ENCODE peak calls at places on chromosomes 2 and 18, in ten cellular contexts. Y, G, U, O, E, H, S, K, P and N are unnamed samples.

GRCh38 chr2:235765181-235765820 is 271.5 kb downstream of the AGAP1 start:
- DNase-seq in Y (no peak), G (no peak), U (peak; percentile 58), O (no peak), E (no peak), H (peak; percentile 87), S (no peak), K (peak; percentile 90), P (no peak), N (peak; percentile 98)

GRCh38 chr2:117199511-117199910 is 615.0 kb upstream of the DDX18 start:
- DNase-seq in Y (no peak), G (no peak), U (no peak), O (no peak), E (no peak), H (no peak), S (peak; percentile 63), K (no peak), P (no peak), N (no peak)

GRCh38 chr2:169799555-169799954 is 884 bp downstream of the SSB start:
- DNase-seq in Y (no peak), G (peak; percentile 35), U (no peak), O (no peak), E (no peak), H (peak; percentile 18), S (peak; percentile 8), K (peak; percentile 29), P (peak; percentile 50), N (peak; percentile 55)

GRCh38 chr18:55840601-55841170 is 252.7 kb upstream of the TCF4 start:
- DNase-seq in Y (no peak), G (no peak), U (no peak), O (no peak), E (no peak), H (no peak), S (no peak), K (no peak), P (no peak), N (no peak)

GRCh38 chr2:113851640-113852039 is 38.2 kb upstream of the ACTR3 start:
- DNase-seq in Y (no peak), G (no peak), U (no peak), O (no peak), E (no peak), H (peak; percentile 75), S (no peak), K (peak; percentile 81), P (no peak), N (peak; percentile 52)

GRCh38 chr2:190533968-190534309 is 583 bp downstream of the NEMP2 start:
- DNase-seq in Y (no peak), G (no peak), U (peak; percentile 43), O (peak; percentile 56), E (no peak), H (no peak), S (no peak), K (no peak), P (peak; percentile 71), N (no peak)

GRCh38 chr18:35267809-35268208 is 22.2 kb downstream of the ZSCAN30 start:
- DNase-seq in Y (no peak), G (peak; percentile 37), U (no peak), O (no peak), E (no peak), H (no peak), S (no peak), K (no peak), P (no peak), N (no peak)

GRCh38 chr2:14514001-14514400 is 118.5 kb upstream of the LRATD1 start:
- DNase-seq in Y (no peak), G (no peak), U (no peak), O (no peak), E (no peak), H (no peak), S (peak; percentile 8), K (no peak), P (no peak), N (peak; percentile 42)

DNA sequence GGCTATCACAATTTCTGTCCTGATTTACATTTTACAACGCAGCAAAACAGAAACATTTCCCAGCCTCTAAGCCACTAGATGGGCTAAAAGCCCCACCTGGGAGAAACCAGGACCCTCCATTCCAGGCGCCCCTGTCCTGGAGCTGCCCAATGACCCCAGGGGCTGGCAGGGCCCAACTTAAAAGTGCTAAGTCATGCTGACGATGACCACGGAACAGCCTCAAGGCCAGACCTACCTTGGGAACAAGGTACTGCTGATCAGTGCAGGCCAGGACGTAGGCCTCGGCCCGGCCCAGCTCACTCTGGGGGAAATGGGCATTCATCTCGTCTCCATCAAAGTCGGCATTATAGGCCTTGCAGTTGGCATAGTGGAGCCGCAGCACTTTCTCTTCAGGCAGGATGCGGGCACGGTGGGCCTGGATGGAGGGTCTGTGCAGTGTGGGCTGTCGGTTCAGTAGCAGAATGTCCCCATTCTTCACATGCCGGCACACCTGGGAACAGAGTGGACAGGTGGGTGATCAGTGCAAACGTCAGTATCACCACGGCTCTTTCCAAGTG is 35.8 kb downstream of the POLR1A start:
- DNase-seq in Y (no peak), G (no peak), U (no peak), O (no peak), E (no peak), H (no peak), S (no peak), K (no peak), P (no peak), N (no peak)
- H3K36me3 ChIP-seq in Y (peaks cover 74% of the 10 kb centered on the region), G (peaks cover 62% of the 10 kb centered on the region), U (no peaks in the 10 kb centered on the region), O (peaks cover 4% of the 10 kb centered on the region), E (peaks cover 45% of the 10 kb centered on the region), H (peaks cover 46% of the 10 kb centered on the region), S (peaks cover 18% of the 10 kb centered on the region), K (peaks cover 32% of the 10 kb centered on the region), P (peaks cover 98% of the 10 kb centered on the region), N (peaks cover 28% of the 10 kb centered on the region)

GRCh38 chr2:201116115-201116958 is at the start of gene CFLAR:
- DNase-seq in Y (no peak), G (peak; percentile 84), U (peak; percentile 82), O (peak; percentile 86), E (peak; percentile 57), H (peak; percentile 70), S (peak; percentile 22), K (peak; percentile 81), P (peak; percentile 68), N (peak; percentile 87)
- H3K79me2 ChIP-seq in Y (no peaks in the 10 kb centered on the region), G (peaks cover 64% of the 10 kb centered on the region), U (peaks cover 43% of the 10 kb centered on the region), O (peaks cover 44% of the 10 kb centered on the region), E (peaks cover 43% of the 10 kb centered on the region), H (peaks cover 36% of the 10 kb centered on the region), S (no peaks in the 10 kb centered on the region), K (peaks cover 34% of the 10 kb centered on the region), P (peaks cover 28% of the 10 kb centered on the region), N (peaks cover 52% of the 10 kb centered on the region)

GRCh38 chr18:42041793-42042192 is 86.8 kb downstream of the PIK3C3 start:
- DNase-seq in Y (no peak), G (no peak), U (no peak), O (no peak), E (no peak), H (no peak), S (no peak), K (no peak), P (no peak), N (no peak)

GRCh38 chr18:42039396-42039795 is 84.4 kb downstream of the PIK3C3 start:
- DNase-seq in Y (no peak), G (no peak), U (no peak), O (no peak), E (no peak), H (no peak), S (no peak), K (no peak), P (no peak), N (no peak)

GRCh38 chr18:42033137-42033810 is 78.2 kb downstream of the PIK3C3 start:
- DNase-seq in Y (no peak), G (no peak), U (no peak), O (no peak), E (no peak), H (no peak), S (no peak), K (no peak), P (no peak), N (no peak)

GRCh38 chr18:42038936-42039335 is 83.9 kb downstream of the PIK3C3 start:
- DNase-seq in Y (no peak), G (no peak), U (peak; percentile 19), O (no peak), E (no peak), H (peak; percentile 98), S (peak; percentile 63), K (peak; percentile 98), P (no peak), N (peak; percentile 87)
- H3K36me3 ChIP-seq in Y (peaks cover 26% of the 10 kb centered on the region), G (peaks cover 78% of the 10 kb centered on the region), U (no peaks in the 10 kb centered on the region), O (peaks cover under 1% of the 10 kb centered on the region), E (peaks cover 5% of the 10 kb centered on the region), H (peaks cover 33% of the 10 kb centered on the region), S (no peaks in the 10 kb centered on the region), K (peaks cover 4% of the 10 kb centered on the region), P (peaks cover 17% of the 10 kb centered on the region), N (peaks cover 55% of the 10 kb centered on the region)

GRCh38 chr2:60499651-60500300 is 53.7 kb downstream of the BCL11A start:
- DNase-seq in Y (no peak), G (no peak), U (no peak), O (no peak), E (no peak), H (no peak), S (no peak), K (no peak), P (no peak), N (no peak)

GRCh38 chr2:60496976-60497375 is 56.5 kb downstream of the BCL11A start:
- DNase-seq in Y (no peak), G (no peak), U (no peak), O (no peak), E (no peak), H (no peak), S (no peak), K (no peak), P (no peak), N (no peak)

GRCh38 chr2:60499082-60499429 is 54.4 kb downstream of the BCL11A start:
- DNase-seq in Y (no peak), G (no peak), U (no peak), O (no peak), E (no peak), H (no peak), S (no peak), K (no peak), P (no peak), N (no peak)

GRCh38 chr2:60496475-60496874 is 57.0 kb downstream of the BCL11A start:
- DNase-seq in Y (no peak), G (no peak), U (no peak), O (no peak), E (no peak), H (peak; percentile 29), S (no peak), K (peak; percentile 36), P (no peak), N (no peak)

DNA sequence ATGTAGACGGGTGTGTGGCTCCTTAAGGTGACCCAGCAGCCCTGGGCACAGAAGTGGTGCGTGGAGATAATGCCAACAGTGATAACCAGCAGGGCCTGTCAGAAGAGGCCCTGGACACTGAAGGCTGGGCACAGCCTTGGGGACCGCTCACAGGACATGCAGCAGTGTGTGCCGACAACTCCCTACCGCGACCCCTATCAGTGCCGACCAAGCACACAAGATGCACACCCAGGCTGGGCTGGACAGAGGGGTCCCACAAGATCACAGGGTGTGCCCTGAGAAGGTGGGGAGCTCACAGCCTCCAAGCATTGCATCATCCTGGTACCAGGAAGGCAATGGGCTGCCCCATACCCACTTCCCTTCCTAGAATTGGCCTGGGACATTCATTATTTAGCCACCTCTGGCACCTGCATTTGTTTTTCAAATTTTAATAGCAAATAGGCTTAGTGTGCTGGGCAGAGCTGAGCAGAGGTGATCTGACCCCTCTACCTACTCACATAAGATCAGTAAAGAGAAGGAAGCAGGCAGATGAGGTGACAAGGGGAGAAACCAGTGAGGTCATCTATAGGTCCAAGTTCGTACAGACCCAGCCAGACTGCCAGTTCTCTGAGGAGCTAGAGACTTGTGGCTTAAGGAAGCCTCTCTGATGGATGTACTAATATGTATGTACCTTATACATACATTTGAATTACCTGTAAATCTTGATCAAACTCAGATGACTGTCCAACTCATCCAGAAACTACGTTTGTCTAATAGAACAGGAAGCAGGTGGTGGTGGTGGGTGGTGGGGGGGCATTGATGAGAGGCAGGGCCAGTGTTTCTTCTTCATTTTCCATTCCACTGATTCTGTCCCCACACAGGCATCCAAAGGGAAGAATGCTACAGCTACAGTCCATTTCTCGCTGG is 55.0 kb downstream of the BCL11A start:
- DNase-seq in Y (no peak), G (no peak), U (no peak), O (no peak), E (no peak), H (no peak), S (no peak), K (no peak), P (no peak), N (no peak)
- H3K79me2 ChIP-seq in Y (peaks cover 4% of the 10 kb centered on the region), G (no peaks in the 10 kb centered on the region), U (peaks cover 93% of the 10 kb centered on the region), O (no peaks in the 10 kb centered on the region), E (no peaks in the 10 kb centered on the region), H (peaks cover 26% of the 10 kb centered on the region), S (peaks cover 59% of the 10 kb centered on the region), K (no peaks in the 10 kb centered on the region), P (peaks cover 66% of the 10 kb centered on the region), N (no peaks in the 10 kb centered on the region)